ENCODE peak calls at places on chromosomes 2 and 18, in nine cellular contexts. C is tibial artery, E is fibroblast of pulmonary artery, D is fibroblast of the aortic adventitia, G is HL-60, X is cardiac fibroblast, Z is lower lobe of right lung, V is fibroblast of mammary gland, B is cardiac muscle cell. U is an unnamed sample.

GRCh38 chr2:60297296-60298010 is 256.0 kb downstream of the BCL11A start:
- DNase-seq in C (no peak), E (no peak), D (no peak), G (no peak), X (no peak), Z (no peak), V (no peak), B (no peak), U (no peak)

GRCh38 chr18:41948544-41949110 is 6.4 kb upstream of the PIK3C3 start:
- DNase-seq in C (no peak), E (no peak), D (no peak), G (no peak), X (no peak), Z (no peak), V (no peak), B (no peak), U (no peak)

GRCh38 chr2:144475596-144475995 is 44.3 kb downstream of the ZEB2 start:
- DNase-seq in C (no peak), E (no peak), D (no peak), G (no peak), X (no peak), Z (no peak), V (no peak), B (no peak), U (no peak)

GRCh38 chr2:146450131-146450530 is 1394.7 kb upstream of the ACVR2A start:
- DNase-seq in C (no peak), E (no peak), D (no peak), G (no peak), X (no peak), Z (no peak), V (no peak), B (no peak), U (no peak)

GRCh38 chr2:156399224-156399949 is 36.8 kb upstream of the GPD2 start:
- DNase-seq in C (no peak), E (peak; percentile 41), D (peak; percentile 29), G (no peak), X (peak; percentile 26), Z (peak; percentile 55), V (peak; percentile 72), B (no peak), U (peak; percentile 28)

GRCh38 chr18:24009651-24010333 is 4.8 kb upstream of the TTC39C start:
- DNase-seq in C (no peak), E (no peak), D (no peak), G (no peak), X (no peak), Z (no peak), V (no peak), B (no peak), U (no peak)

GRCh38 chr2:64524604-64525322 is 635 bp downstream of the AFTPH start:
- DNase-seq in C (peak; percentile 34), E (peak; percentile 11), D (peak; percentile 5), G (peak; percentile 13), X (peak; percentile 15), Z (no peak), V (no peak), B (peak; percentile 64), U (no peak)

GRCh38 chr2:130814931-130815680 is 21.6 kb upstream of the ARHGEF4 start:
- DNase-seq in C (no peak), E (no peak), D (no peak), G (no peak), X (no peak), Z (no peak), V (no peak), B (no peak), U (no peak)

GRCh38 chr2:207896525-207897295 is 127.0 kb upstream of the FZD5 start:
- DNase-seq in C (no peak), E (no peak), D (no peak), G (no peak), X (no peak), Z (no peak), V (no peak), B (no peak), U (no peak)

GRCh38 chr2:217206326-217206725 is 346.5 kb upstream of the TNP1 start:
- DNase-seq in C (no peak), E (no peak), D (no peak), G (no peak), X (no peak), Z (no peak), V (no peak), B (no peak), U (no peak)

GRCh38 chr2:36356199-36356989 is 816 bp downstream of the CRIM1 start:
- DNase-seq in C (no peak), E (no peak), D (no peak), G (peak; percentile 61), X (peak; percentile 51), Z (peak; percentile 78), V (peak; percentile 35), B (peak; percentile 78), U (no peak)

GRCh38 chr18:21341141-21341540 is 99.1 kb downstream of the GREB1L start:
- DNase-seq in C (no peak), E (no peak), D (no peak), G (no peak), X (no peak), Z (no peak), V (peak; percentile 40), B (no peak), U (no peak)

GRCh38 chr2:129458451-129458850 is 521.0 kb upstream of the RAB6C start:
- DNase-seq in C (no peak), E (no peak), D (no peak), G (no peak), X (no peak), Z (no peak), V (no peak), B (no peak), U (no peak)

GRCh38 chr2:8216397-8216796 is 465.5 kb upstream of the ID2 start:
- DNase-seq in C (no peak), E (peak; percentile 20), D (peak; percentile 66), G (no peak), X (peak; percentile 48), Z (no peak), V (peak; percentile 48), B (no peak), U (no peak)

GRCh38 chr2:8215982-8216381 is 465.9 kb upstream of the ID2 start:
- DNase-seq in C (no peak), E (no peak), D (peak; percentile 19), G (no peak), X (no peak), Z (no peak), V (peak; percentile 20), B (no peak), U (no peak)

GRCh38 chr2:8217366-8218125 is 464.3 kb upstream of the ID2 start:
- DNase-seq in C (no peak), E (no peak), D (no peak), G (no peak), X (no peak), Z (no peak), V (no peak), B (no peak), U (no peak)

GRCh38 chr2:8214221-8214620 is 467.6 kb upstream of the ID2 start:
- DNase-seq in C (no peak), E (no peak), D (no peak), G (no peak), X (no peak), Z (no peak), V (peak; percentile 70), B (no peak), U (no peak)

GRCh38 chr2:8215159-8215863 is 466.5 kb upstream of the ID2 start:
- DNase-seq in C (no peak), E (no peak), D (no peak), G (no peak), X (no peak), Z (no peak), V (no peak), B (no peak), U (no peak)
- H3K4me3 ChIP-seq in C (no peak overlapping the region), E (no peak overlapping the region), D (no peak overlapping the region), G (no peak overlapping the region), X (no peak overlapping the region), Z (no peak overlapping the region), V (no peak overlapping the region), B (no peak overlapping the region), U (no peak overlapping the region)

DNA sequence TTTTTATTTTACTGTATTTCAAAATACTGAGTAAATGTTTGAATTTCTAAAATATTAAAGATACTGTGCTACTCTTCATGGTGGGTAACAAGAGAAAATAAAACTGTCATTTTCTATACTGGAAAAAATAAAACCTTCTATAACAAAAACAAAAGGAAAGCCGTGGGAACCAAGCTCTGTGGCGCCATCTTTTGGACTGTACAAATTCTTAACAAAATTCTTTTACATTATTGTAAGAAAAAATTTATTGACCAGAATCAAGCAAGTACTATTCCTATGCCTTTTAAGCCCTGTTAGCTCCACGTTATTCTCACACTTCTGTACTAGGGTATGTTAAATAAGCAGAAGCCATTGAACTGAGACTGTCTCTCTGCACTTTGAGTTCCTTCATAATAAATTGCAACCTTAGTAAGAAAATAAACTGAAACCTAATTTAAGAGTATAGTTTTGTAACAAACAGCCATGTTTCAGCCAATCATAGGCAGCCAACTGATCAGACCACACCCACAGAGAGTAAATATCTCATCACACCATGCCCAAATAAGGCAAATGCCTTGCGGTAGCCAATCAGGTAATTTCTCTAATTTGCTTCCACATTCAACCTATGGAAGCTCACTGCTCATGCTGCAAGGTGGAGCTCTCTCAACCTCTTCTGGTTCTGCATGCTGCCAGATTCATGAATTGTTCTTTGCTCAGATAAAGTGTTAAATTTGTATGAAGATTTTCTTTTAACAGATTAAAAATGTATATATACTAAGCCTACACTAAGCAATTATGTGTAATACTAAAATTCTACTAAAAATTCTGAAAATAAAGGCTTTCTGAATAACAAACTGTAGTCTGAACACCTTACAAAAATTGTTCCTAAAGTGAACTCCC is 42.2 kb downstream of the HIBCH start:
- DNase-seq in C (no peak), E (peak; percentile 71), D (peak; percentile 76), G (no peak), X (peak; percentile 68), Z (no peak), V (peak; percentile 78), B (peak; percentile 33), U (peak; percentile 10)
- TF ChIP-seq CTCF in C (peak; percentile 15), E (peak; percentile 58), D (peak; percentile 54), G (no peak), X (peak; percentile 50), Z (peak; percentile 50), V (peak; percentile 59), B (peak; percentile 58), U (peak; percentile 60)

GRCh38 chr2:148596033-148596432 is 48.5 kb upstream of the EPC2 start:
- DNase-seq in C (no peak), E (no peak), D (no peak), G (peak; percentile 59), X (no peak), Z (no peak), V (no peak), B (no peak), U (no peak)
- H3K4me3 ChIP-seq in C (no peak overlapping the region), E (no peak overlapping the region), D (no peak overlapping the region), G (no peak overlapping the region), X (no peak overlapping the region), Z (no peak overlapping the region), V (no peak overlapping the region), B (no peak overlapping the region), U (no peak overlapping the region)

DNA sequence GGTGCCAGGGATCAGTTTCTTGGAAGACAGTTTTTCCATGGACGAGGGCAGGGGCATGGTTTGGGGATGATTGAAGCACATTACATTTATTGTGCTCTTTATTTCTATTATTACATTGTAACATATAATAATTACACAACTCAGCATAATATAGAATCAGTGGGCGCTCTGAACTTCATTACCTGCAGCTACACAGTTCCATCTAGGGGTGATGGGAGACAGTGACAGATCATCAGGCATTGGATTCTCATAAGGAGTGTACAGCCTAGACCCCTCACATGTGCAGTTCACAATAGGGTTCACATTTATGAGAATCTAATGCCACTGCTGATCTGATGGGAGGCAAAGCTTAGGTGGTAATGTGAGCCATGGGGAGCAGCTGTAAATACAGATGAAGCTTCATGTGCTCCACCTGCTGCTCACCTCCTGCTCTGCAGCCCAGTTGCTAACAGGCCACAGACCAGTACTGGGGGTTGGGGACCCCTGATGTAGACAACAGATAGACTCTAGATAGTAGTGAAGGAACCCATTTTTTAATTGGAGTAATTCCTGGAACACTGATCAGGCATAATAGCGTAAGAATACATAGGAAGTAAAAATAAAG is 41.5 kb upstream of the MC4R start:
- DNase-seq in C (no peak), E (peak; percentile 24), D (peak; percentile 12), G (peak; percentile 13), X (no peak), Z (no peak), V (peak; percentile 3), B (peak; percentile 15), U (no peak)
- TF ChIP-seq CTCF in C (no peak), E (peak; percentile 58), D (peak; percentile 44), G (peak; percentile 22), X (peak; percentile 36), Z (peak; percentile 41), V (peak; percentile 29), B (peak; percentile 41), U (peak; percentile 65)